ENCODE peak calls at places on chromosomes 13 and 19, in four cellular contexts. Y is HepG2, T is A549, C is GM12878. G is an unnamed sample.

GRCh38 chr19:39557791-39558622 is 18.0 kb upstream of the EID2 start:
- DNase-seq in Y (peak), T (no peak), C (peak), G (no peak)

GRCh38 chr13:80437212-80437611 is 96.3 kb upstream of the SPRY2 start:
- DNase-seq in Y (no peak), T (no peak), C (no peak), G (no peak)

GRCh38 chr13:99859178-99860177 is 112.1 kb downstream of the ZIC5 start:
- DNase-seq in Y (no peak), T (no peak), C (peak), G (no peak)

GRCh38 chr13:60431108-60431700 is 34.2 kb downstream of the TDRD3 start:
- DNase-seq in Y (peak), T (peak), C (peak), G (peak)

GRCh38 chr13:99367663-99368448 is 60.7 kb upstream of the GPR183 start:
- DNase-seq in Y (no peak), T (no peak), C (no peak), G (no peak)

GRCh38 chr19:17829855-17830566 is 8.7 kb upstream of the INSL3 start:
- DNase-seq in Y (no peak), T (peak), C (no peak), G (peak)

GRCh38 chr13:41547253-41548000 is 90.1 kb downstream of the RGCC start:
- DNase-seq in Y (peak), T (no peak), C (no peak), G (no peak)

GRCh38 chr19:461664-462551 is 1.1 kb upstream of the SHC2 start:
- DNase-seq in Y (peak), T (no peak), C (no peak), G (peak)

GRCh38 chr19:55390461-55390880 is 4.7 kb downstream of the RPL28 start:
- DNase-seq in Y (no peak), T (no peak), C (no peak), G (peak)

GRCh38 chr19:54152267-54152666 is 7.3 kb downstream of the LENG1 start:
- DNase-seq in Y (no peak), T (no peak), C (no peak), G (no peak)

GRCh38 chr13:32035701-32036100 is 4.1 kb downstream of the FRY start:
- DNase-seq in Y (no peak), T (no peak), C (no peak), G (no peak)

GRCh38 chr13:98990701-98991100 is 12.8 kb upstream of the DOCK9 start:
- DNase-seq in Y (no peak), T (no peak), C (no peak), G (no peak)

GRCh38 chr13:110653271-110653670 is 37.9 kb downstream of the NAXD start:
- DNase-seq in Y (no peak), T (no peak), C (no peak), G (no peak)

GRCh38 chr13:46598140-46598819 is 45.3 kb downstream of the LRCH1 start:
- DNase-seq in Y (no peak), T (no peak), C (no peak), G (no peak)

GRCh38 chr19:34274827-34275625 is 20.7 kb downstream of the GARRE1 start:
- DNase-seq in Y (peak), T (no peak), C (no peak), G (no peak)

GRCh38 chr19:5621945-5622464 is 571 bp downstream of the SAFB2 start:
- DNase-seq in Y (no peak), T (no peak), C (no peak), G (peak)

GRCh38 chr19:40596608-40597328 is 4.4 kb upstream of the LTBP4 start:
- DNase-seq in Y (peak), T (peak), C (no peak), G (peak)

GRCh38 chr13:114313061-114313860 is 1.0 kb upstream of the CHAMP1 start:
- DNase-seq in Y (no peak), T (peak), C (peak), G (no peak)

GRCh38 chr19:13610042-13610691 is 103.9 kb upstream of the CACNA1A start:
- DNase-seq in Y (no peak), T (peak), C (no peak), G (peak)

GRCh38 chr19:32404939-32405430 is 585 bp upstream of the DPY19L3 start:
- DNase-seq in Y (peak), T (no peak), C (no peak), G (no peak)
- TF ChIP-seq KDM1A in Y (no peak), T (no peak), C (no peak), G (no peak)

GRCh38 chr13:77506874-77507273 is 28.6 kb upstream of the SCEL start:
- DNase-seq in Y (no peak), T (peak), C (no peak), G (no peak)
- TF ChIP-seq POLR2AphosphoS2 in Y (no peak), T (no peak), C (no peak), G (no peak)

GRCh38 chr19:1825909-1826556 is 14.0 kb upstream of the ATP8B3 start:
- DNase-seq in Y (peak), T (peak), C (no peak), G (peak)
- TF ChIP-seq KDM1A in Y (no peak), T (no peak), C (no peak), G (no peak)

DNA sequence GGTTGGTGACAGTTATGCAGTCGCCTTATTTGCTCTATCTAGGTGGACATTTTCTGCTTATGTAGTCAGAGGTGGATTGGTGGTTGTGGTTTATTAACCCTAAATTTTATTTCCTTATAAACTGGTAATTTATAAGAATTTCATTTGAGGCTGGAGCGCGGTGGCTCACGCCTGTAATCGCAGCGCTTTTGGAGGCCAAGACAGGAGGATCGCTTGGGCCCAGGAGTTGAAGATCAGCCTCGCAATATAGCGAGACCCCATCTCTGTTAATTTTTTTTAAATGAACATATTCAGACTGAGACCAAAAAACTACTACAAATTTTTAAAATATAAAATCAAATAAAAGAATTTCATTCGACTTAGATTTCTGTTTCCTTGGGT is 810 bp downstream of the ZNF627 start:
- DNase-seq in Y (no peak), T (no peak), C (no peak), G (peak)
- TF ChIP-seq POLR2AphosphoS2 in Y (no peak), T (no peak), C (no peak), G (no peak)

GRCh38 chr19:20077791-20078463 is at the start of gene ZNF90:
- DNase-seq in Y (peak), T (peak), C (peak), G (peak)

GRCh38 chr19:20079487-20079886 is 1.7 kb downstream of the ZNF90 start:
- DNase-seq in Y (no peak), T (no peak), C (no peak), G (no peak)

GRCh38 chr19:20072936-20073335 is 4.9 kb upstream of the ZNF90 start:
- DNase-seq in Y (no peak), T (no peak), C (no peak), G (no peak)

DNA sequence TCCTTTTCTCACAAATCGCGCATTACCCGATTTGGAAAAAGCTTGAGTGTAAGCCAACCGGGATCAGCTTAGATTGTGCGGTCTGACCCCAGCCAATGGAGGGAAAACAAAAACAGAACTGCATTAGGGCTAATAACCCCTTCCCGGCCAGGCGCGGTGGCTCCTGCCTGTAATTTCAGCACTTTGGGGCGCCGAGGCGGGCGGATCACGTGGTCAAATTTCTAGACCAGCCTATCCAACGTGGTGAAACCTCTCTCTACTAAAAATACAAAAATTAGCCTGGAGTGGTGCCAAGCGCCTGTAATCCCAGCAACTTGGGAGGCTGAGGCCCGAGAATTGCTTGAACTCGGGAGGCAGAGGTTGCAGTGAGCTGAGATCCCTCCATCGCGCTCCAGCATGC is 896 bp downstream of the ZNF90 start:
- DNase-seq in Y (no peak), T (no peak), C (no peak), G (no peak)
- TF ChIP-seq KDM1A in Y (no peak), T (no peak), C (no peak), G (no peak)

GRCh38 chr13:27619093-27619705 is 1.1 kb downstream of the LNX2 start:
- DNase-seq in Y (peak), T (no peak), C (no peak), G (no peak)

GRCh38 chr13:27621116-27621365 is 651 bp upstream of the POLR1D start:
- DNase-seq in Y (no peak), T (no peak), C (no peak), G (no peak)

GRCh38 chr13:27620377-27621115 is at the start of gene LNX2:
- DNase-seq in Y (peak), T (peak), C (peak), G (peak)

GRCh38 chr13:27621366-27622101 is at the start of gene POLR1D:
- DNase-seq in Y (peak), T (peak), C (peak), G (peak)

DNA sequence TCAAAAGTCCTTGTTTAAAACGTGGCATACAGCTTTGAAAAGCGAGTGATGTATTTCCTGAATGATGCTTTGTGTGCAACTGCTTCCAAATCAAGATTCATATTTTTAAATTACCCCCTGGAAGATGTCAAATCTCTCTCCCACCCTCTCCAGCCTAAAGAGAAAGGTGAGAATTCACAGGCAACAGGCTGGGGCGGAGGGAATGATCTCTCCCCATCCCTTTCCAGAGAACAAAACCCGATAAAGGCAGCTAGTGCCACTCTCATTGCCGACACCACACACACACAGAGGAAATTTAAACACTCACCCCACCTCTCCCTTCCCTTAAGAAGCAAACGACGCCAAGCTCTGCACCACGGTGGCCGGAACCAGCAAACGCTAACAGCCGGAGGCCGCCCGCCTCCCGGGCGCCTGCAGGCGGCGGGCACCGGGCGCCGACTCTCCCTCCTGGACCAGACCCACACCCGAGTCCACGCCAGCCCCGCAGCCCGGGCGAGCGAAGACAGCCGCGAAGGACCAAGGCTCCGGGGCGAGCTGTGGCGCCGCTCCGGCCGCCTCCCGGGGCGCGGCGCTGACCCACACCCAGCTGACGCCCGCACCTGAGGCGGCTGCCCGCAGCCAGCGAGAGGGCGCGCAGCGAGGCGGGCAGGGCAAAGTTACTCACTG is 485 bp downstream of the LNX2 start:
- DNase-seq in Y (peak), T (peak), C (no peak), G (no peak)
- TF ChIP-seq POLR2AphosphoS2 in Y (no peak), T (no peak), C (no peak), G (no peak)

DNA sequence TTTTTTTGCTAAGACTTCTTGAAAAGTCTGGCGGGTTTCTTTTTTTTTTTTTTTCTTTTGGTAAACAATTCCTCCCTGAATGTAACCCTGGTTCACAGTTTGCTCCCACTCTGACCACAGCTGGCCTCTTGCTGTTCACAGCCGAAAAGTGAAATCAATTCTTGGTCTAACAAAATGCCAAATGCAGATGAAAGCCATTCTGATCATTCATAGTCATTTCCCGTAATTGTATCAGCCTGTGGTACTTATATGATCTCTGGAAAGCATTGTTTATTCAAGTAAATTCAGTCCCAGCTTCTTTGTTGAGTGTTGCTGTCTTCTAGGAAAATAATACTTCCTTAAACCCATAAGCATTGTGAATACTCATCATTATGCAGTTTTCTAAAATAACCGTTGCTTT is 87.5 kb downstream of the MAB21L1 start:
- DNase-seq in Y (no peak), T (no peak), C (no peak), G (no peak)
- TF ChIP-seq KDM1A in Y (no peak), T (no peak), C (no peak), G (no peak)

DNA sequence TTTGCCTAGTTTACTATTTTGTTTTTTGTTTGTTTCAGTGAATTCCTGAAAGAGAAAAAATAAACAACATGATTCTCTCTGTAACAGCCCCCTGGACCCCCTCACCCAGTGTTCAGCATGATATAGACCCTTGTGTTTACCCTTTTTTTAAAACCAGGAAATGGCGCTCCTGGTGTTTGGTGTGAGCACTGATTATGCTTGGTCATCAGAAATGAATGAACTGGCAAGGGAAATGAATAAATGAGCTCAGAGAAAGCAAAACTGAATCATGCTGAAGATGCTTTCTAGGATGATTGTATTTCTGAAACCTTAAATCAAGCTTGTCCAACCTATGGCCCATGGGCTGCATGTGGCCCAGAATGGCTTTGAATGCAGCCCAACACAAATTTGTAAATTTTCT is 22.1 kb downstream of the WASF3 start:
- DNase-seq in Y (no peak), T (no peak), C (no peak), G (no peak)
- TF ChIP-seq POLR2AphosphoS2 in Y (no peak), T (no peak), C (no peak), G (no peak)

GRCh38 chr19:50640368-50640767 is 687 bp upstream of the SYT3 start:
- DNase-seq in Y (no peak), T (no peak), C (no peak), G (no peak)
- TF ChIP-seq KDM1A in Y (no peak), T (peak), C (no peak), G (peak)

GRCh38 chr19:2334986-2335846 is 6.7 kb downstream of the SPPL2B start:
- DNase-seq in Y (no peak), T (no peak), C (no peak), G (no peak)
- TF ChIP-seq POLR2AphosphoS2 in Y (no peak), T (no peak), C (no peak), G (no peak)